ENCODE peak calls at places on chromosome 18, in five cellular contexts. I is kidney epithelial cell, T is cardiac muscle cell, S is AG09309, A is lower leg skin. P is an unnamed sample.

GRCh38 chr18:76658627-76659026 is 163.6 kb upstream of the ZNF516 start:
- DNase-seq in I (no peak), T (peak; percentile 23), S (no peak), A (no peak), P (no peak)

GRCh38 chr18:60895181-60895580 is 438.0 kb upstream of the CDH20 start:
- DNase-seq in I (no peak), T (no peak), S (no peak), A (no peak), P (peak; percentile 24)

GRCh38 chr18:50751490-50751889 is 68.3 kb downstream of the MRO start:
- DNase-seq in I (no peak), T (no peak), S (no peak), A (no peak), P (no peak)

GRCh38 chr18:27540126-27540525 is 355.0 kb upstream of the CHST9 start:
- DNase-seq in I (no peak), T (peak; percentile 63), S (no peak), A (no peak), P (no peak)

GRCh38 chr18:42508683-42509347 is 553.8 kb downstream of the PIK3C3 start:
- DNase-seq in I (no peak), T (no peak), S (no peak), A (no peak), P (no peak)

GRCh38 chr18:22203892-22204536 is 34.6 kb downstream of the GATA6 start:
- DNase-seq in I (no peak), T (no peak), S (no peak), A (no peak), P (no peak)

GRCh38 chr18:12744103-12744502 is 41.3 kb downstream of the PSMG2 start:
- DNase-seq in I (peak; percentile 31), T (peak; percentile 33), S (peak; percentile 33), A (no peak), P (peak; percentile 85)

GRCh38 chr18:785242-785641 is 26.8 kb downstream of the YES1 start:
- DNase-seq in I (no peak), T (no peak), S (no peak), A (no peak), P (no peak)

GRCh38 chr18:77181950-77182707 is 49.5 kb upstream of the MBP start:
- DNase-seq in I (no peak), T (no peak), S (no peak), A (no peak), P (no peak)

GRCh38 chr18:61972389-61973264 is 79.8 kb upstream of the RNF152 start:
- DNase-seq in I (no peak), T (no peak), S (no peak), A (no peak), P (no peak)

GRCh38 chr18:80245781-80246655 is 1.3 kb downstream of the PARD6G start:
- DNase-seq in I (no peak), T (peak; percentile 42), S (no peak), A (peak; percentile 63), P (no peak)

GRCh38 chr18:21264651-21265050 is 22.6 kb downstream of the GREB1L start:
- DNase-seq in I (no peak), T (peak; percentile 34), S (no peak), A (no peak), P (peak; percentile 47)

GRCh38 chr18:79912994-79913831 is 38.2 kb downstream of the SLC66A2 start:
- DNase-seq in I (no peak), T (no peak), S (no peak), A (no peak), P (no peak)

GRCh38 chr18:75455249-75456183 is 28.0 kb upstream of the SMIM21 start:
- DNase-seq in I (no peak), T (peak; percentile 59), S (no peak), A (no peak), P (peak; percentile 23)

GRCh38 chr18:75454022-75454795 is 26.7 kb upstream of the SMIM21 start:
- DNase-seq in I (no peak), T (no peak), S (no peak), A (no peak), P (no peak)

DNA sequence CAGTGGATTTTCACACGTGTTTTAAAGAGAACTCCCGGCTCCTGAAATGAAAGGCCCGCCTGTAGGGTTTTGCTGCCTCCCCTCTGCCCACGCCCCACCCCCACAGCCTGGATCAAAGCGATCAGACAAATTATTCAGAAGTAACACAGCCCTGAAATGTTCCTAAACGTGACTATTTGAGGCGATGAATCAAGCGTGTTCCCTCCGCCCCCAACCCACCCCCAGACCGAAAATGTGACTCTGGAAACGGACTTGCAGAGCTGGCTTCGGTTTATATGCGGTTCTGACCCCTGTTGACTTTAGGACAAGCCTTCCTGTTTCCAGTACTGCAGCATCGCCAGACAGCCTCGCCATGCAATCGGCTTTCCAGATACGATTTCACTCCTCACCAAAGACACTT is 28.8 kb upstream of the SMIM21 start:
- DNase-seq in I (no peak), T (no peak), S (no peak), A (no peak), P (no peak)
- H3K4me3 ChIP-seq in I (peak overlapping the region; percentile 43), T (no peak overlapping the region), S (peak overlapping the region; percentile 42), A (peak overlapping the region; percentile 22), P (peak overlapping the region; percentile 44)

DNA sequence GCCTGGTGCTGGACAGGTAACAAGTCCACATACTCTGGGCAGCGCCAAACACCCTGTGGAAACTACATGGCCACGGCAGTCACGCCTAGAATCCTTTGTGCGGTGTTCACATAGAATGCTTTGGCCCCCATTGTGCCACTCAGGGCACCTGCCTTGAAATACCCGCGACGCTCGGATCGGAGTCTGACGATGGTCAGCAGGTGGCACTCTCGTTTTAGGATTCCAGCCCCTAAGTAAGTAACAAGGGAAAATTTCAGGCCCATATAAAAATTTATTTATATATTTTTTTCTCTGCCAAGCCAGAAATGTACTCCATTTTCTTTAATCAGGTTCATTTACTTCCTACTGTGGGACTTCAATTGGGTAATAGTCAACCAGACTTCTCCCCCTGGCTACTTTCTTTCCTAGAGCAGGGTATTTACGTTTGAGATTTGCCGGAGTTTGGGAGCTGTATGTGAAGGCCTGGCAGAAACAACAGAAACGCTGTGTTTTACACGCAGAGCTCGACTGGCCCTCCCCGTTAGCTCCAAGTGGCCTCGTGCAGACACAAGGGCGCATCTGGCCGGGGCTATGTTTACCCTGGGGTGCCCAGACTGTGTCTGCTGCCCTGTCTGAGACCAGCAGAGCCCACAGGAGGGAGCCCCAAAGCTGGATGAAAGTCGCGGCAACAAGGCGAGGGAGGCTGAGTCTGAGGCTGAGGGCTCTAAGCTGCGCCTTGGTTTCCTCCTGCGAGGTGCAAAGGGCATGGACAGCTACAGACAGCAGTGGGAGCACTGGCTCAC is 41.6 kb downstream of the LRRC30 start:
- DNase-seq in I (peak; percentile 35), T (peak; percentile 86), S (peak; percentile 32), A (peak; percentile 40), P (peak; percentile 88)
- TF ChIP-seq CTCF in I (peak; percentile 62), T (peak; percentile 65), S (peak; percentile 67), A (no peak), P (peak; percentile 63)

DNA sequence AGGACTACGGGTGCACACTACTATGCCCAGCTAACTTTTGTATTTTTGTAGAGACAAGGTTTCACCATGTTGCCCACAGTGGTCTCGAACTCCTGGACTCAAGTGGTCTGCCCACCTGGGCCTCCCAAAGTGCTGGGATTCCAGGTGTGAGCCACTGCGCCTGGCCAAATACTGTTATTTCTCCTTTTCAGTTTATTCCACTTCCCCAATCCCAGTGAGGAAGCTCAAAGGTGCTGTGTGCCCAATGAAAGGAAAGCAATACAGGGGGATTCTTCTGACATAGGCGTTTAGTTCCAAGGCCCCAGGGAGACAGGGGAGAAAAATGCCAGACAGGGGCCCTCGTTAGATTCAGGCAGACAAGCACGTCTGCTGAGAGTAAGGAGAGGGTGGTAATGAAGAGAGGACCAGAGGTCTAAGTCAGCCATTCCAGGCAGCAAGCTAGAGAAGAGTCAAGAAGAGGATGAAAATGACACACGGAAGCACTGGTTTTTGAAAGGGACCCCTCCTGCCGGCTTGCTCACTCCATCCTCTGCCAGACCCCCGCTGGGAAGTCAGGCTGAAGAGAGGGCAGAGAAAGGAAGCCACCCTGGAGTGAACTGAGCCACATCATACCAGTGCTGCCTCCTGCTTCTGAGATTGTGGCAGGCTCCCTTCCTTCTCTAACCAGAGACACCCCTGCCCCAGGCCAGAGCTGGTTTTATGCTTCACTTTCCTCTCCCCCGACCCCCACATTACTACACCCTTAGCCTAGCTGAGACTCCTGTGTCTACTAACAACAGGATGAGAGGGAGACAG is 6.7 kb downstream of the INO80C start:
- DNase-seq in I (no peak), T (no peak), S (no peak), A (no peak), P (no peak)
- H3K4me3 ChIP-seq in I (no peak overlapping the region), T (no peak overlapping the region), S (no peak overlapping the region), A (no peak overlapping the region), P (no peak overlapping the region)

DNA sequence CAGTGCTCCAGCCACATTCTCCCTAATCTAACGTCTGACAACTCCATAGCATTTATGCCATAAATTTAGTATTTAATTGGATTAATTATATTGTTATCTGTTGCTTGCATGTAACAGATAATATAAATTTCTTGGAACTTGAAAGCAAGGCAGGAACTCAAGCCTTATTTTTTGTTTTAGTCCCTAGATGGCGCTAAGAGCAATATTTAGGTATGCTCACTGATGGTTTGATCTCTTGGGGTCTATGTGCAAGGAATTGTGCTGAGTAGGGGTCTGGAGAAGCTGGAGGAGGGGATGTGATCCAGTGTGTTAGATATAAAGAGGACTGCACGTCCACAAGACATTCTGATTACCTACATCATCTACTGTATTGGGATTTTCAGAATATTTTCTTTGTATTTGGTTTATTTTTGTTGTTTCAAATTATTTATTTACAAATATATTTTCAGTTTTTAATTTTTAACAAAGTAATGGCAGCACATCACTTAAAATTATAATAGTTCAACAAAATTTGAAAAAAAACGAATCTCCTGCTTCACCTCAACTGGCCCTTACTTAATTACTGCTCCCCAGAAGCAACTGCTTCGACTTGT is 32.8 kb downstream of the KATNAL2 start:
- DNase-seq in I (no peak), T (peak; percentile 32), S (no peak), A (no peak), P (peak; percentile 21)
- TF ChIP-seq CTCF in I (peak; percentile 41), T (peak; percentile 55), S (peak; percentile 41), A (no peak), P (peak; percentile 47)

DNA sequence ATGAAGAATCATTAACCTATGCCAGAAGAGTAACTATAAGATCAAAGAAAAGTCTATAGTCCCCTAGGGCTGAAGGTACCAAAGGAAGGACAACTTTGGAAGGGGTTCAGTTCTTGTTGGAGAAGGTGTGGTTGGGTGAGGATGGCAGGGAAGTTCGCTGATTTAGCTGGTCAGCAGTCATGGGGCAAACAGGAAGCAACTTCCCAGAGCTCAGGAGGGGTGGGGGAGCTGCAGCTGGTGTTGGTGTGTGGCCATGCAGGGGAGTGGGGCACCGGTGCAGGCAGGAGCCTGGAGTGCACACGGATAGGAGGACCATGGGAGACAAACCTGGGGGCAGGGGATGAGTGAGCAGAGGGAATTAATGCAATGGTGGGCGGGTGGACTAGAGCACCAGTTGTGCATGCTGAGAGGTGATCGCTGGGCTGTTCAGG is 34.0 kb downstream of the FHOD3 start:
- DNase-seq in I (no peak), T (no peak), S (no peak), A (no peak), P (no peak)
- H3K4me3 ChIP-seq in I (no peak overlapping the region), T (no peak overlapping the region), S (no peak overlapping the region), A (no peak overlapping the region), P (no peak overlapping the region)

GRCh38 chr18:3468066-3468705 is 18.2 kb downstream of the TGIF1 start:
- DNase-seq in I (no peak), T (no peak), S (no peak), A (no peak), P (no peak)
- TF ChIP-seq CTCF in I (no peak), T (no peak), S (no peak), A (no peak), P (no peak)

DNA sequence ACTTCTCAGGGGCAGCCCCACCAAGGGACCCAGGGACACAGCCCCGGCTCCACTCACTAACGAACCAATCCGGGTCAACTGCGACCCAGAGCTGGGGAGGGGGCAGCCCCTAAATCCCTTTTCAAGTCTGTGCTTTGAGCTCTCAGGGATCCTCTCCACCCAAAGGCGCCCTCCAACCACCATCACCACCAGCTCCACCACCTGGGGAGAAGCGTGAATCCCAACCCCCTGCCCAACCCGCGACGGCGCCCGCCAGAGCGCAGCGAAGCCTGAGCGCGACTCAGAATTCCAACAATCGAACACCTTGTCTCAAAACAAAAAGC is 513 bp downstream of the DSC3 start:
- DNase-seq in I (no peak), T (peak; percentile 19), S (no peak), A (no peak), P (no peak)
- H3K4me3 ChIP-seq in I (peak overlapping the region; percentile 40), T (peak overlapping the region; percentile 34), S (no peak overlapping the region), A (peak overlapping the region; percentile 46), P (peak overlapping the region; percentile 65)